ENCODE peak calls at places on chromosomes 2 and 18, in nine cellular contexts. F is spleen, L is endodermal cell, P is lower lobe of right lung, H is cardiac muscle cell, V is mammary epithelial cell, O is foreskin fibroblast, A is GM12865, W is BJ. N is an unnamed sample.

GRCh38 chr18:58135806-58136331 is 91.8 kb downstream of the NEDD4L start:
- DNase-seq in F (no peak), W (no peak), L (peak), H (peak), A (peak), P (no peak), V (peak), O (peak), N (no peak)

GRCh38 chr2:1153959-1154358 is 203.3 kb downstream of the SNTG2 start:
- DNase-seq in F (no peak), A (no peak), H (no peak), O (no peak), P (peak), V (no peak), W (no peak), L (no peak), N (no peak)

GRCh38 chr2:196737046-196737445 is 62.4 kb downstream of the GTF3C3 start:
- DNase-seq in P (no peak), L (no peak), A (no peak), O (no peak), W (no peak), F (no peak), V (no peak), H (no peak), N (no peak)

GRCh38 chr2:144453039-144453336 is 66.9 kb downstream of the ZEB2 start:
- DNase-seq in F (no peak), V (no peak), P (no peak), A (no peak), O (peak), W (no peak), L (no peak), H (no peak), N (no peak)

GRCh38 chr2:174465327-174465726 is 21.5 kb downstream of the GPR155 start:
- DNase-seq in W (no peak), L (peak), P (no peak), H (peak), O (no peak), A (no peak), F (no peak), V (no peak), N (no peak)

GRCh38 chr2:85269959-85270358 is 57.8 kb downstream of the TGOLN2 start:
- DNase-seq in F (no peak), A (no peak), L (peak), V (no peak), W (no peak), H (peak), P (no peak), O (no peak), N (no peak)

GRCh38 chr2:54176577-54176976 is 61.2 kb downstream of the ACYP2 start:
- DNase-seq in W (no peak), L (peak), A (peak), F (no peak), O (peak), P (no peak), V (peak), H (peak), N (no peak)

GRCh38 chr2:218000137-218000536 is 2.7 kb downstream of the TNS1 start:
- DNase-seq in W (peak), A (no peak), V (no peak), O (peak), H (no peak), F (no peak), L (no peak), P (no peak), N (no peak)

GRCh38 chr2:66582975-66583842 is 148.3 kb downstream of the MEIS1 start:
- DNase-seq in W (no peak), O (no peak), V (no peak), L (peak), A (no peak), P (no peak), F (no peak), H (no peak), N (no peak)
- H3K4me3 ChIP-seq in W (no peak), O (peak), V (no peak), L (no peak), A (no peak), P (peak), F (no peak), H (no peak), N (no peak)

GRCh38 chr18:77191241-77191751 is 58.4 kb upstream of the GALR1 start:
- DNase-seq in O (peak), A (no peak), V (no peak), P (no peak), H (no peak), W (no peak), F (no peak), L (no peak), N (no peak)

GRCh38 chr18:77199707-77200106 is 49.9 kb upstream of the GALR1 start:
- DNase-seq in P (no peak), A (no peak), H (no peak), L (no peak), F (no peak), W (no peak), O (peak), V (no peak), N (no peak)

GRCh38 chr18:77198663-77199062 is 51.0 kb upstream of the GALR1 start:
- DNase-seq in V (no peak), H (no peak), W (no peak), P (no peak), O (no peak), F (no peak), L (no peak), A (no peak), N (no peak)

GRCh38 chr18:77201508-77201907 is 48.1 kb upstream of the GALR1 start:
- DNase-seq in H (no peak), P (no peak), A (no peak), F (no peak), O (peak), L (no peak), W (no peak), V (peak), N (no peak)

GRCh38 chr18:77197073-77197472 is 52.6 kb upstream of the GALR1 start:
- DNase-seq in O (no peak), H (no peak), V (no peak), F (no peak), A (no peak), L (peak), P (no peak), W (no peak), N (no peak)
- TF ChIP-seq CTCF in O (no peak), H (peak), V (peak), F (no peak), A (peak), L (peak), P (no peak), W (peak), N (no peak)

GRCh38 chr18:50201476-50201875 is 6.5 kb upstream of the MYO5B start:
- DNase-seq in F (no peak), H (no peak), V (no peak), L (no peak), P (no peak), O (no peak), W (no peak), A (no peak), N (no peak)

GRCh38 chr18:50207722-50208121 is 12.8 kb upstream of the MYO5B start:
- DNase-seq in L (no peak), H (no peak), W (no peak), V (no peak), P (no peak), F (no peak), A (no peak), O (no peak), N (no peak)

GRCh38 chr18:50203801-50204604 is 9.1 kb upstream of the MYO5B start:
- DNase-seq in V (no peak), P (peak), F (no peak), H (peak), A (peak), O (peak), W (no peak), L (peak), N (no peak)
- H3K4me3 ChIP-seq in V (no peak), P (no peak), F (no peak), H (no peak), A (no peak), O (no peak), W (no peak), L (no peak), N (no peak)

GRCh38 chr18:59639136-59639535 is 58.1 kb downstream of the CCBE1 start:
- DNase-seq in P (no peak), L (no peak), O (no peak), V (no peak), A (no peak), H (no peak), W (no peak), F (no peak), N (no peak)

GRCh38 chr18:59643740-59644139 is 53.5 kb downstream of the CCBE1 start:
- DNase-seq in W (no peak), A (no peak), V (no peak), O (no peak), P (no peak), L (no peak), F (no peak), H (no peak), N (no peak)

GRCh38 chr18:59634096-59634495 is 63.1 kb downstream of the CCBE1 start:
- DNase-seq in A (no peak), L (no peak), H (no peak), P (no peak), F (no peak), V (no peak), W (no peak), O (peak), N (no peak)

GRCh38 chr18:59640721-59641120 is 56.5 kb downstream of the CCBE1 start:
- DNase-seq in F (no peak), O (no peak), V (no peak), W (no peak), P (no peak), H (no peak), L (no peak), A (no peak), N (no peak)

GRCh38 chr18:59639821-59640220 is 57.4 kb downstream of the CCBE1 start:
- DNase-seq in H (no peak), L (no peak), W (no peak), P (no peak), A (no peak), V (no peak), O (peak), F (no peak), N (no peak)
- TF ChIP-seq CTCF in H (no peak), L (no peak), W (no peak), P (no peak), A (no peak), V (no peak), O (no peak), F (no peak), N (no peak)

GRCh38 chr2:45691152-45691551 is 39.7 kb downstream of the PRKCE start:
- DNase-seq in V (no peak), O (no peak), F (no peak), L (peak), A (peak), H (no peak), W (no peak), P (no peak), N (no peak)
- H3K4me3 ChIP-seq in V (no peak), O (no peak), F (no peak), L (no peak), A (no peak), H (no peak), W (no peak), P (no peak), N (no peak)

DNA sequence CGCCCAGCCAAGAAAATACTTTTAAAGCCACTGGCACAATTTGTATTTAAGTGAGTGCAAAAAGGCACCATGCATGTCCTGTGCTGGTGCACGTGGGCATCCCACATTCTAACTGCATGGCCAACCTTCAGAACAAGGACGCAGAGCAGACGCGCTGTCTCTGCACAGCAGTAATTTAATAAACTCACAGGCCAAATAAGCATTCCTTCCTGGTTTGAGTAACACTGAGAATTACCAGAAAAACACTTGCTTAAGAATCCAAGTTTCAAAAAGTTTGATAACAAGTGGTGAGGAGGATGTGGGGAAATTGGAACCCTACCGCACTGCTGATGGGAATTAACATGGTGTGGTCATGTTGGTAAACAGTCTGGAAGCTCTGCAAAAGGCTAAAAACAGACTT is 38.7 kb downstream of the RPL31 start:
- DNase-seq in L (no peak), H (no peak), F (no peak), V (no peak), W (no peak), A (no peak), P (no peak), O (no peak), N (no peak)
- TF ChIP-seq CTCF in L (no peak), H (no peak), F (no peak), V (no peak), W (no peak), A (no peak), P (no peak), O (no peak), N (no peak)

GRCh38 chr2:7109558-7109935 is 192.3 kb downstream of the RNF144A start:
- DNase-seq in P (no peak), A (no peak), F (no peak), V (no peak), W (no peak), O (no peak), H (no peak), L (no peak), N (no peak)
- H3K4me3 ChIP-seq in P (no peak), A (no peak), F (no peak), V (no peak), W (no peak), O (no peak), H (no peak), L (no peak), N (no peak)